ENCODE peak calls at places on chromosomes 5 and 9, in seven cellular contexts. P is CD4-positive, alpha-beta memory T cell; M is heart left ventricle; I is tibial nerve; B is upper lobe of right lung; T is BE2C; O is GM06990. A is an unnamed sample. For H3K36me3, the result is how much of the 10 kb centered on the place peaks cover.

GRCh38 chr9:12464910-12465512 is 228.2 kb upstream of the TYRP1 start:
- DNase-seq in T (peak), I (peak), P (no peak), O (no peak), B (no peak), M (no peak), A (peak)

GRCh38 chr9:113221800-113222481 is 597 bp downstream of the SLC31A1 start:
- DNase-seq in T (no peak), O (no peak), I (no peak), B (no peak), M (no peak), P (no peak), A (no peak)

GRCh38 chr9:114016629-114017423 is 61.3 kb downstream of the AMBP start:
- DNase-seq in M (peak), O (no peak), T (peak), I (peak), P (no peak), B (no peak), A (no peak)

GRCh38 chr5:65411356-65411755 is 70.4 kb downstream of the ADAMTS6 start:
- DNase-seq in T (no peak), P (no peak), B (no peak), M (no peak), I (no peak), O (no peak), A (no peak)

GRCh38 chr5:168661593-168662485 is 82.7 kb upstream of the PANK3 start:
- DNase-seq in M (no peak), T (no peak), B (no peak), O (no peak), P (no peak), I (no peak), A (no peak)

GRCh38 chr9:110752766-110753165 is 84.2 kb downstream of the MUSK start:
- DNase-seq in I (no peak), O (no peak), M (no peak), B (no peak), T (no peak), P (no peak), A (peak)

GRCh38 chr5:9358961-9359686 is 186.8 kb downstream of the SEMA5A start:
- DNase-seq in P (no peak), O (no peak), M (no peak), I (no peak), T (no peak), B (no peak), A (no peak)

GRCh38 chr5:12332480-12332879 is 428.2 kb upstream of the CTNND2 start:
- DNase-seq in I (no peak), T (no peak), M (no peak), O (no peak), B (no peak), P (no peak), A (no peak)

GRCh38 chr5:112594941-112595340 is 142.7 kb upstream of the APC start:
- DNase-seq in B (no peak), O (no peak), I (no peak), P (no peak), T (no peak), M (no peak), A (no peak)

GRCh38 chr5:177090813-177091212 is 4.1 kb downstream of the FGFR4 start:
- DNase-seq in I (no peak), M (no peak), T (no peak), B (no peak), P (no peak), O (no peak), A (no peak)

GRCh38 chr9:6960777-6961176 is 203.0 kb downstream of the KDM4C start:
- DNase-seq in I (no peak), M (no peak), T (no peak), O (no peak), P (no peak), B (no peak), A (no peak)

GRCh38 chr9:36597412-36598178 is 24.9 kb downstream of the MELK start:
- DNase-seq in O (no peak), M (no peak), I (no peak), B (no peak), T (no peak), P (peak), A (peak)

GRCh38 chr9:19030899-19031298 is 2.1 kb downstream of the SAXO1 start:
- DNase-seq in O (no peak), T (no peak), I (no peak), M (no peak), B (no peak), P (no peak), A (no peak)

GRCh38 chr9:19026375-19026774 is 6.6 kb downstream of the SAXO1 start:
- DNase-seq in M (no peak), O (no peak), I (no peak), T (no peak), B (no peak), P (no peak), A (no peak)

GRCh38 chr9:19027825-19028224 is 5.2 kb downstream of the SAXO1 start:
- DNase-seq in M (no peak), O (no peak), P (no peak), I (no peak), B (no peak), T (no peak), A (no peak)

GRCh38 chr9:19032411-19032810 is 598 bp downstream of the SAXO1 start:
- DNase-seq in B (no peak), O (no peak), M (no peak), I (no peak), P (no peak), T (no peak), A (no peak)

GRCh38 chr9:19028835-19029451 is 4.1 kb downstream of the SAXO1 start:
- DNase-seq in M (peak), T (peak), I (peak), P (peak), O (no peak), B (no peak), A (peak)
- H3K4me3 ChIP-seq in M (no peak), T (no peak), I (no peak), P (no peak), O (no peak), B (no peak), A (no peak)

GRCh38 chr9:70318002-70318401 is 59.2 kb downstream of the SMC5 start:
- DNase-seq in I (no peak), T (no peak), B (no peak), M (no peak), P (no peak), O (no peak), A (peak)

GRCh38 chr9:70315389-70315788 is 56.6 kb downstream of the SMC5 start:
- DNase-seq in O (no peak), M (no peak), T (no peak), B (no peak), I (no peak), P (no peak), A (no peak)
- H3K36me3 ChIP-seq in O (under half), M (half or more), T (under half), B (half or more), I (under half), P (under half), A (under half)

GRCh38 chr9:125409637-125410521 is 148.3 kb downstream of the GAPVD1 start:
- DNase-seq in T (peak), P (peak), I (peak), O (no peak), M (no peak), B (no peak), A (peak)

GRCh38 chr9:125409217-125409636 is 147.6 kb downstream of the GAPVD1 start:
- DNase-seq in P (no peak), B (no peak), T (no peak), I (no peak), O (no peak), M (no peak), A (no peak)

GRCh38 chr9:125410522-125410894 is 148.9 kb downstream of the GAPVD1 start:
- DNase-seq in I (no peak), M (no peak), O (no peak), B (no peak), P (no peak), T (no peak), A (no peak)

GRCh38 chr9:125412166-125412565 is 150.5 kb downstream of the GAPVD1 start:
- DNase-seq in M (no peak), T (no peak), B (no peak), P (no peak), I (no peak), O (no peak), A (no peak)

GRCh38 chr9:125411171-125411756 is 149.6 kb downstream of the GAPVD1 start:
- DNase-seq in P (no peak), O (no peak), B (no peak), T (no peak), M (no peak), I (no peak), A (no peak)
- H3K4me3 ChIP-seq in P (no peak), O (no peak), B (no peak), T (no peak), M (no peak), I (no peak), A (no peak)

GRCh38 chr5:55768279-55768678 is 30.4 kb downstream of the DDX4 start:
- DNase-seq in P (no peak), B (no peak), I (no peak), O (no peak), T (no peak), M (no peak), A (no peak)
- H3K36me3 ChIP-seq in P (under half), B (under half), I (under half), O (under half), T (under half), M (under half), A (under half)

A was measured in A673.